ENCODE peak calls at places on chromosomes 6 and 20, in six cellular contexts. One of them, this sample, is unnamed.

GRCh38 chr20:50681359-50682064 is 9.8 kb downstream of the RIPOR3 start:
- DNase-seq in body of pancreas: peak; percentile 31
- DNase-seq in MCF 10A: no peak
- DNase-seq in heart right ventricle: no peak
- DNase-seq in GM12865: no peak
- DNase-seq in fibroblast of mammary gland: no peak
- DNase-seq in this sample: no peak

GRCh38 chr20:56430957-56431356 is 18.9 kb downstream of the CASS4 start:
- DNase-seq in GM12865: no peak
- DNase-seq in fibroblast of mammary gland: no peak
- DNase-seq in MCF 10A: no peak
- DNase-seq in body of pancreas: no peak
- DNase-seq in heart right ventricle: no peak
- DNase-seq in this sample: no peak

GRCh38 chr6:17389274-17389847 is 4.0 kb upstream of the CAP2 start:
- DNase-seq in fibroblast of mammary gland: peak; percentile 25
- DNase-seq in GM12865: no peak
- DNase-seq in MCF 10A: peak; percentile 60
- DNase-seq in heart right ventricle: no peak
- DNase-seq in body of pancreas: no peak
- DNase-seq in this sample: no peak

GRCh38 chr6:122808121-122808885 is 19.2 kb downstream of the SMPDL3A start:
- DNase-seq in heart right ventricle: no peak
- DNase-seq in MCF 10A: no peak
- DNase-seq in body of pancreas: no peak
- DNase-seq in fibroblast of mammary gland: no peak
- DNase-seq in GM12865: no peak
- DNase-seq in this sample: no peak

GRCh38 chr6:45741437-45742166 is 274.1 kb downstream of the CLIC5 start:
- DNase-seq in heart right ventricle: no peak
- DNase-seq in fibroblast of mammary gland: peak; percentile 77
- DNase-seq in MCF 10A: no peak
- DNase-seq in body of pancreas: no peak
- DNase-seq in GM12865: peak; percentile 65
- DNase-seq in this sample: no peak

GRCh38 chr6:138231399-138231886 is 13.2 kb upstream of the PBOV1 start:
- DNase-seq in MCF 10A: no peak
- DNase-seq in body of pancreas: peak; percentile 71
- DNase-seq in heart right ventricle: no peak
- DNase-seq in GM12865: no peak
- DNase-seq in fibroblast of mammary gland: no peak
- DNase-seq in this sample: no peak

GRCh38 chr20:24751551-24751950 is 197.5 kb upstream of the CST7 start:
- DNase-seq in heart right ventricle: no peak
- DNase-seq in MCF 10A: no peak
- DNase-seq in fibroblast of mammary gland: no peak
- DNase-seq in GM12865: no peak
- DNase-seq in body of pancreas: no peak
- DNase-seq in this sample: no peak

GRCh38 chr6:1611322-1611571 is 1.5 kb downstream of the FOXC1 start:
- DNase-seq in heart right ventricle: peak; percentile 48
- DNase-seq in GM12865: no peak
- DNase-seq in MCF 10A: peak; percentile 38
- DNase-seq in fibroblast of mammary gland: no peak
- DNase-seq in body of pancreas: peak; percentile 54
- DNase-seq in this sample: peak; percentile 30

GRCh38 chr6:6758915-6759654 is 170.6 kb downstream of the LY86 start:
- DNase-seq in heart right ventricle: no peak
- DNase-seq in GM12865: peak; percentile 76
- DNase-seq in MCF 10A: peak; percentile 53
- DNase-seq in body of pancreas: peak; percentile 79
- DNase-seq in fibroblast of mammary gland: peak; percentile 57
- DNase-seq in this sample: peak; percentile 53

GRCh38 chr6:27668442-27669275 is 195.8 kb upstream of the ZNF184 start:
- DNase-seq in body of pancreas: peak; percentile 53
- DNase-seq in heart right ventricle: no peak
- DNase-seq in MCF 10A: peak; percentile 75
- DNase-seq in GM12865: peak; percentile 89
- DNase-seq in fibroblast of mammary gland: peak; percentile 73
- DNase-seq in this sample: no peak

GRCh38 chr6:31216208-31216898 is 45.9 kb upstream of the POU5F1 start:
- DNase-seq in MCF 10A: no peak
- DNase-seq in fibroblast of mammary gland: no peak
- DNase-seq in body of pancreas: no peak
- DNase-seq in heart right ventricle: no peak
- DNase-seq in GM12865: no peak
- DNase-seq in this sample: no peak

GRCh38 chr6:158589371-158589770 is 29.5 kb downstream of the TMEM181 start:
- DNase-seq in body of pancreas: no peak
- DNase-seq in MCF 10A: no peak
- DNase-seq in heart right ventricle: no peak
- DNase-seq in GM12865: no peak
- DNase-seq in fibroblast of mammary gland: no peak
- DNase-seq in this sample: no peak

GRCh38 chr6:22794844-22795243 is 225.5 kb downstream of the HDGFL1 start:
- DNase-seq in fibroblast of mammary gland: no peak
- DNase-seq in MCF 10A: no peak
- DNase-seq in GM12865: no peak
- DNase-seq in heart right ventricle: no peak
- DNase-seq in body of pancreas: no peak
- DNase-seq in this sample: no peak

GRCh38 chr6:20827798-20828197 is 293.5 kb downstream of the CDKAL1 start:
- DNase-seq in fibroblast of mammary gland: peak; percentile 85
- DNase-seq in body of pancreas: no peak
- DNase-seq in heart right ventricle: no peak
- DNase-seq in GM12865: no peak
- DNase-seq in MCF 10A: peak; percentile 78
- DNase-seq in this sample: no peak

GRCh38 chr6:111471533-111471932 is 11.5 kb downstream of the REV3L start:
- DNase-seq in GM12865: no peak
- DNase-seq in MCF 10A: no peak
- DNase-seq in body of pancreas: no peak
- DNase-seq in heart right ventricle: no peak
- DNase-seq in fibroblast of mammary gland: no peak
- DNase-seq in this sample: no peak

GRCh38 chr6:27091661-27092315 is 155.7 kb upstream of the PRSS16 start:
- DNase-seq in MCF 10A: peak; percentile 72
- DNase-seq in body of pancreas: no peak
- DNase-seq in heart right ventricle: no peak
- DNase-seq in GM12865: peak; percentile 91
- DNase-seq in fibroblast of mammary gland: peak; percentile 95
- DNase-seq in this sample: no peak

GRCh38 chr20:905396-905961 is 10.7 kb downstream of the ANGPT4 start:
- DNase-seq in MCF 10A: no peak
- DNase-seq in body of pancreas: no peak
- DNase-seq in GM12865: no peak
- DNase-seq in heart right ventricle: no peak
- DNase-seq in fibroblast of mammary gland: no peak
- DNase-seq in this sample: no peak

GRCh38 chr6:166346995-166347394 is 4.7 kb upstream of the SFT2D1 start:
- DNase-seq in heart right ventricle: no peak
- DNase-seq in GM12865: no peak
- DNase-seq in MCF 10A: no peak
- DNase-seq in body of pancreas: no peak
- DNase-seq in fibroblast of mammary gland: no peak
- DNase-seq in this sample: no peak

GRCh38 chr6:118645395-118645794 is 6.0 kb downstream of the CEP85L start:
- DNase-seq in fibroblast of mammary gland: no peak
- DNase-seq in body of pancreas: peak; percentile 12
- DNase-seq in GM12865: no peak
- DNase-seq in heart right ventricle: no peak
- DNase-seq in MCF 10A: peak; percentile 17
- DNase-seq in this sample: no peak

GRCh38 chr6:106750146-106750900 is 120.9 kb downstream of the QRSL1 start:
- DNase-seq in fibroblast of mammary gland: no peak
- DNase-seq in heart right ventricle: no peak
- DNase-seq in GM12865: no peak
- DNase-seq in MCF 10A: peak; percentile 42
- DNase-seq in body of pancreas: no peak
- DNase-seq in this sample: no peak

GRCh38 chr6:106747139-106747538 is 117.8 kb downstream of the QRSL1 start:
- DNase-seq in GM12865: no peak
- DNase-seq in MCF 10A: peak; percentile 48
- DNase-seq in heart right ventricle: no peak
- DNase-seq in body of pancreas: no peak
- DNase-seq in fibroblast of mammary gland: no peak
- DNase-seq in this sample: no peak

GRCh38 chr6:106749611-106750010 is 120.2 kb downstream of the QRSL1 start:
- DNase-seq in body of pancreas: no peak
- DNase-seq in fibroblast of mammary gland: no peak
- DNase-seq in MCF 10A: peak; percentile 45
- DNase-seq in GM12865: no peak
- DNase-seq in heart right ventricle: no peak
- DNase-seq in this sample: no peak

GRCh38 chr6:106746660-106747059 is 117.3 kb downstream of the QRSL1 start:
- DNase-seq in GM12865: no peak
- DNase-seq in body of pancreas: no peak
- DNase-seq in MCF 10A: peak; percentile 98
- DNase-seq in fibroblast of mammary gland: peak; percentile 7
- DNase-seq in heart right ventricle: no peak
- DNase-seq in this sample: no peak

GRCh38 chr6:106748547-106749207 is 119.3 kb downstream of the QRSL1 start:
- DNase-seq in fibroblast of mammary gland: no peak
- DNase-seq in heart right ventricle: no peak
- DNase-seq in MCF 10A: no peak
- DNase-seq in body of pancreas: no peak
- DNase-seq in GM12865: no peak
- DNase-seq in this sample: no peak
- TF ChIP-seq CTCF in fibroblast of mammary gland: no peak
- TF ChIP-seq CTCF in heart right ventricle: no peak
- TF ChIP-seq CTCF in MCF 10A: no peak
- TF ChIP-seq CTCF in body of pancreas: no peak
- TF ChIP-seq CTCF in GM12865: peak; percentile 31
- TF ChIP-seq CTCF in this sample: no peak

GRCh38 chr6:164188861-164189260 is 774.3 kb downstream of the QKI start:
- DNase-seq in heart right ventricle: no peak
- DNase-seq in GM12865: no peak
- DNase-seq in MCF 10A: no peak
- DNase-seq in body of pancreas: no peak
- DNase-seq in fibroblast of mammary gland: no peak
- DNase-seq in this sample: no peak
- TF ChIP-seq CTCF in heart right ventricle: no peak
- TF ChIP-seq CTCF in GM12865: no peak
- TF ChIP-seq CTCF in MCF 10A: no peak
- TF ChIP-seq CTCF in body of pancreas: no peak
- TF ChIP-seq CTCF in fibroblast of mammary gland: no peak
- TF ChIP-seq CTCF in this sample: no peak

GRCh38 chr6:142621822-142622221 is 320.0 kb downstream of the ADGRG6 start:
- DNase-seq in GM12865: no peak
- DNase-seq in heart right ventricle: no peak
- DNase-seq in MCF 10A: no peak
- DNase-seq in fibroblast of mammary gland: no peak
- DNase-seq in body of pancreas: no peak
- DNase-seq in this sample: no peak
- TF ChIP-seq CTCF in GM12865: no peak
- TF ChIP-seq CTCF in heart right ventricle: no peak
- TF ChIP-seq CTCF in MCF 10A: no peak
- TF ChIP-seq CTCF in fibroblast of mammary gland: no peak
- TF ChIP-seq CTCF in body of pancreas: no peak
- TF ChIP-seq CTCF in this sample: no peak

GRCh38 chr6:89351632-89352328 is 742 bp downstream of the UBE2J1 start:
- DNase-seq in body of pancreas: no peak
- DNase-seq in heart right ventricle: no peak
- DNase-seq in fibroblast of mammary gland: no peak
- DNase-seq in MCF 10A: no peak
- DNase-seq in GM12865: no peak
- DNase-seq in this sample: no peak

GRCh38 chr6:89350281-89351037 is 2.1 kb downstream of the UBE2J1 start:
- DNase-seq in heart right ventricle: no peak
- DNase-seq in GM12865: peak; percentile 60
- DNase-seq in MCF 10A: no peak
- DNase-seq in fibroblast of mammary gland: no peak
- DNase-seq in body of pancreas: no peak
- DNase-seq in this sample: no peak

GRCh38 chr6:89353702-89354392 is 1.3 kb upstream of the UBE2J1 start:
- DNase-seq in fibroblast of mammary gland: no peak
- DNase-seq in GM12865: peak; percentile 83
- DNase-seq in MCF 10A: no peak
- DNase-seq in body of pancreas: no peak
- DNase-seq in heart right ventricle: no peak
- DNase-seq in this sample: no peak

GRCh38 chr6:89353118-89353556 is 615 bp upstream of the UBE2J1 start:
- DNase-seq in MCF 10A: no peak
- DNase-seq in heart right ventricle: peak; percentile 35
- DNase-seq in fibroblast of mammary gland: no peak
- DNase-seq in GM12865: no peak
- DNase-seq in body of pancreas: no peak
- DNase-seq in this sample: no peak

GRCh38 chr6:89352329-89353117 is at the start of gene UBE2J1:
- DNase-seq in MCF 10A: peak; percentile 89
- DNase-seq in fibroblast of mammary gland: peak; percentile 92
- DNase-seq in GM12865: peak; percentile 95
- DNase-seq in body of pancreas: peak; percentile 95
- DNase-seq in heart right ventricle: peak; percentile 97
- DNase-seq in this sample: peak; percentile 98
- TF ChIP-seq CTCF in MCF 10A: no peak
- TF ChIP-seq CTCF in fibroblast of mammary gland: no peak
- TF ChIP-seq CTCF in GM12865: no peak
- TF ChIP-seq CTCF in body of pancreas: no peak
- TF ChIP-seq CTCF in heart right ventricle: no peak
- TF ChIP-seq CTCF in this sample: no peak

GRCh38 chr6:147246853-147247635 is 42.8 kb downstream of the STXBP5 start:
- DNase-seq in heart right ventricle: no peak
- DNase-seq in body of pancreas: no peak
- DNase-seq in GM12865: no peak
- DNase-seq in fibroblast of mammary gland: no peak
- DNase-seq in MCF 10A: no peak
- DNase-seq in this sample: no peak

GRCh38 chr6:147248859-147249258 is 44.6 kb downstream of the STXBP5 start:
- DNase-seq in body of pancreas: no peak
- DNase-seq in MCF 10A: no peak
- DNase-seq in fibroblast of mammary gland: no peak
- DNase-seq in GM12865: no peak
- DNase-seq in heart right ventricle: no peak
- DNase-seq in this sample: no peak

GRCh38 chr6:147255948-147256674 is 51.9 kb downstream of the STXBP5 start:
- DNase-seq in fibroblast of mammary gland: no peak
- DNase-seq in body of pancreas: no peak
- DNase-seq in heart right ventricle: no peak
- DNase-seq in GM12865: no peak
- DNase-seq in MCF 10A: no peak
- DNase-seq in this sample: no peak

GRCh38 chr6:147245693-147246092 is 41.5 kb downstream of the STXBP5 start:
- DNase-seq in MCF 10A: no peak
- DNase-seq in fibroblast of mammary gland: no peak
- DNase-seq in heart right ventricle: no peak
- DNase-seq in body of pancreas: no peak
- DNase-seq in GM12865: no peak
- DNase-seq in this sample: no peak

GRCh38 chr6:147251072-147251471 is 46.9 kb downstream of the STXBP5 start:
- DNase-seq in body of pancreas: no peak
- DNase-seq in heart right ventricle: no peak
- DNase-seq in GM12865: no peak
- DNase-seq in fibroblast of mammary gland: no peak
- DNase-seq in MCF 10A: no peak
- DNase-seq in this sample: no peak
- TF ChIP-seq CTCF in body of pancreas: no peak
- TF ChIP-seq CTCF in heart right ventricle: no peak
- TF ChIP-seq CTCF in GM12865: no peak
- TF ChIP-seq CTCF in fibroblast of mammary gland: no peak
- TF ChIP-seq CTCF in MCF 10A: no peak
- TF ChIP-seq CTCF in this sample: no peak

This sample was measured in heart left ventricle.